ENCODE peak calls at places on chromosomes 1 and 21, in nine cellular contexts. Y is A673; T is stomach; L is CD4-positive, CD25-positive, alpha-beta regulatory T cell; I is IMR-90; D is uterus; H is colonic mucosa; A is ascending aorta; O is Karpas-422. C is an unnamed sample. For H3K4me1 and H3K27me3, the result is how much of the 10 kb centered on the place peaks cover.

GRCh38 chr1:163824006-163824405 is 502.3 kb downstream of the NUF2 start:
- DNase-seq in O (no peak), H (no peak), A (no peak), T (no peak), D (peak), I (peak), L (no peak), Y (no peak), C (no peak)

GRCh38 chr1:172585348-172585747 is 52.4 kb downstream of the SUCO start:
- DNase-seq in O (no peak), I (peak), L (no peak), H (no peak), A (no peak), D (no peak), Y (peak), T (no peak), C (no peak)

GRCh38 chr1:57683037-57683928 is 259.4 kb upstream of the DAB1 start:
- DNase-seq in Y (no peak), D (no peak), H (no peak), A (no peak), L (no peak), I (no peak), T (no peak), O (no peak), C (no peak)

GRCh38 chr1:234208791-234209190 is 164.5 kb upstream of the COA6 start:
- DNase-seq in T (no peak), L (no peak), Y (no peak), O (no peak), H (no peak), I (peak), D (no peak), A (no peak), C (no peak)

GRCh38 chr1:174976436-174977107 is 23.2 kb upstream of the CACYBP start:
- DNase-seq in O (no peak), Y (peak), L (peak), A (no peak), I (peak), H (no peak), T (no peak), D (peak), C (no peak)

GRCh38 chr1:34013136-34013535 is 149.3 kb downstream of the HMGB4 start:
- DNase-seq in L (no peak), D (no peak), I (no peak), Y (no peak), O (no peak), T (no peak), H (no peak), A (no peak), C (no peak)

GRCh38 chr1:59814180-59814900 is 409 bp upstream of the HOOK1 start:
- DNase-seq in L (peak), D (peak), Y (peak), T (peak), H (peak), O (no peak), I (no peak), A (peak), C (peak)

GRCh38 chr1:83102630-83103071 is 896.3 kb downstream of the TTLL7 start:
- DNase-seq in D (no peak), Y (peak), T (no peak), I (peak), A (no peak), O (no peak), L (no peak), H (no peak), C (no peak)

GRCh38 chr1:15799928-15800835 is 7.3 kb downstream of the UQCRHL start:
- DNase-seq in L (no peak), I (peak), D (no peak), Y (no peak), H (peak), T (peak), O (no peak), A (peak), C (peak)

GRCh38 chr1:185338719-185339622 is 21.9 kb upstream of the IVNS1ABP start:
- DNase-seq in A (no peak), D (no peak), O (no peak), Y (peak), L (peak), H (peak), T (peak), I (no peak), C (peak)

GRCh38 chr1:165828581-165829329 is 1.3 kb downstream of the UCK2 start:
- DNase-seq in L (no peak), D (peak), T (peak), A (peak), I (peak), O (peak), Y (peak), H (peak), C (peak)

GRCh38 chr1:157390646-157391045 is 161.7 kb downstream of the FCRL5 start:
- DNase-seq in A (no peak), D (no peak), I (peak), O (no peak), Y (peak), L (no peak), H (no peak), T (no peak), C (no peak)

GRCh38 chr1:65471901-65472332 is 51.4 kb downstream of the LEPR start:
- DNase-seq in T (no peak), H (no peak), L (no peak), I (no peak), Y (no peak), D (no peak), O (no peak), A (no peak), C (no peak)

GRCh38 chr1:173488001-173488400 is 10.9 kb downstream of the PRDX6 start:
- DNase-seq in A (no peak), D (no peak), L (no peak), Y (no peak), H (no peak), T (no peak), I (no peak), O (no peak), C (no peak)

GRCh38 chr1:15252547-15252835 is 5.5 kb downstream of the FHAD1 start:
- DNase-seq in A (no peak), O (no peak), Y (no peak), I (no peak), T (no peak), D (no peak), L (no peak), H (no peak), C (no peak)

GRCh38 chr1:114203722-114204121 is 50.1 kb upstream of the SYT6 start:
- DNase-seq in L (no peak), A (no peak), O (no peak), I (no peak), H (no peak), D (no peak), T (no peak), Y (no peak), C (no peak)

GRCh38 chr21:41504030-41504429 is 3.9 kb downstream of the TMPRSS2 start:
- DNase-seq in L (no peak), H (no peak), T (peak), Y (no peak), A (no peak), D (no peak), I (no peak), O (no peak), C (no peak)

GRCh38 chr1:32733573-32734321 is 31.2 kb upstream of the SYNC start:
- DNase-seq in T (no peak), L (no peak), D (no peak), H (no peak), A (no peak), I (peak), Y (no peak), O (no peak), C (no peak)

GRCh38 chr1:151326619-151327222 is 495 bp downstream of the PI4KB start:
- DNase-seq in T (peak), D (peak), O (peak), H (peak), I (peak), Y (peak), A (peak), L (peak), C (peak)

GRCh38 chr1:113978863-113979702 is at the start of gene OLFML3:
- DNase-seq in A (peak), I (peak), O (peak), D (peak), Y (peak), T (peak), L (peak), H (peak), C (peak)

GRCh38 chr1:223802602-223803001 is 43.1 kb downstream of the TP53BP2 start:
- DNase-seq in L (no peak), A (no peak), I (no peak), O (no peak), Y (no peak), D (no peak), H (no peak), T (no peak), C (no peak)

GRCh38 chr1:201459775-201460174 is 9.2 kb downstream of the PHLDA3 start:
- DNase-seq in T (no peak), D (no peak), A (no peak), H (no peak), O (no peak), Y (no peak), L (no peak), I (no peak), C (no peak)

GRCh38 chr1:235995511-235995910 is 69.4 kb downstream of the NID1 start:
- DNase-seq in H (no peak), A (peak), O (peak), I (no peak), L (no peak), Y (no peak), D (no peak), T (no peak), C (no peak)

GRCh38 chr1:87715052-87715451 is 386.4 kb downstream of the LMO4 start:
- DNase-seq in A (no peak), I (no peak), T (no peak), D (no peak), H (no peak), O (no peak), L (no peak), Y (no peak), C (no peak)

GRCh38 chr1:60345049-60345448 is 271.5 kb upstream of the C1orf87 start:
- DNase-seq in D (no peak), A (no peak), H (no peak), Y (no peak), I (no peak), L (no peak), T (no peak), O (no peak), C (no peak)

GRCh38 chr21:31837613-31838390 is 35.0 kb upstream of the HUNK start:
- DNase-seq in I (no peak), D (no peak), O (peak), T (no peak), L (no peak), H (no peak), Y (no peak), A (no peak), C (no peak)

GRCh38 chr1:67536957-67537646 is 106.9 kb upstream of the SERBP1 start:
- DNase-seq in I (no peak), D (no peak), Y (no peak), H (no peak), O (no peak), T (no peak), L (no peak), A (no peak), C (no peak)

GRCh38 chr21:33412832-33413519 is 9.8 kb downstream of the IFNGR2 start:
- DNase-seq in A (no peak), I (no peak), Y (no peak), T (peak), L (no peak), D (no peak), H (peak), O (no peak), C (no peak)

GRCh38 chr1:157520386-157520935 is 31.9 kb downstream of the FCRL5 start:
- DNase-seq in D (no peak), Y (no peak), A (no peak), H (no peak), L (no peak), O (no peak), T (no peak), I (no peak), C (no peak)

GRCh38 chr1:156154317-156154749 is 948 bp downstream of the SEMA4A start:
- DNase-seq in H (no peak), L (peak), Y (no peak), D (no peak), O (peak), I (no peak), T (peak), A (no peak), C (no peak)
- H3K4me3 ChIP-seq in H (peak), L (no peak), Y (no peak), D (no peak), O (peak), I (no peak), T (no peak), A (no peak), C (no peak)

DNA sequence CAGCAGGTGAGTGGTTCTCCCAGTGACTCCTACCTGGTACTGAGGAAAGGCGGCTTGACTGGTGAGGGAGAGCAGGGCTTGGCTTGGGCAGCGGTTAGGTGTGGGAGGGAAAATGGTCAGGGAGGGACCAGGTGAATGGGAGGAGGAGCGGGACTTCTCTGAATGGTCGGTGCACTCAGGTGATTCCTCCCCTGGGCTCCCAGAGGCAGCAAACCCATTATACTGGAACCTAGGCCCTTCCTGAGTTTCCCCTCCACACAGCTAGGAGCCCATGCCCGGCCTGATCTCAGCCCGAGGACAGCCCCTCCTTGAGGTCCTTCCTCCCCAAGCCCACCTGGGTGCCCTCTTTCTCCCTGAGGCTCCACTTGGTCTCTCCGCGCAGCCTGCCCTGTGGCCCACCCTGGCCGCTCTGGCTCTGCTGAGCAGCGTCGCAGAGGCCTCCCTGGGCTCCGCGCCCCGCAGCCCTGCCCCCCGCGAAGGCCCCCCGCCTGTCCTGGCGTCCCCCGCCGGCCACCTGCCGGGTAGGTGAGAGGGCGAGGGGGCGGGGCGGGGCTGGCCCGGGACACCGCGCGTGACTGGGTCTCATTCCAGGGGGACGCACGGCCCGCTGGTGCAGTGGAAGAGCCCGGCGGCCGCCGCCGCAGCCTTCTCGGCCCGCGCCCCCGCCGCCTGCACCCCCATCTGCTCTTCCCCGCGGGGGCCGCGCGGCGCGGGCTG is 2.3 kb downstream of the ARTN start:
- DNase-seq in Y (no peak), L (no peak), D (no peak), I (no peak), H (peak), O (no peak), A (no peak), T (peak), C (no peak)
- H3K4me1 ChIP-seq in Y (under half), L (under half), D (under half), I (under half), H (under half), O (under half), A (under half), T (under half), C (under half)

GRCh38 chr21:45170987-45171386 is 96.6 kb downstream of the ADARB1 start:
- DNase-seq in H (no peak), D (no peak), A (no peak), I (no peak), O (no peak), L (no peak), T (no peak), Y (no peak), C (no peak)
- H3K27me3 ChIP-seq in H (under half), D (under half), A (under half), I (under half), O (under half), L (under half), T (under half), Y (under half), C (under half)

GRCh38 chr1:167631386-167631941 is 1.4 kb downstream of the RCSD1 start:
- DNase-seq in Y (no peak), T (no peak), L (no peak), D (no peak), H (no peak), I (no peak), O (peak), A (no peak), C (no peak)
- H3K4me3 ChIP-seq in Y (no peak), T (peak), L (peak), D (no peak), H (peak), I (no peak), O (peak), A (peak), C (peak)

GRCh38 chr1:39272027-39272790 is 67.7 kb downstream of the MACF1 start:
- DNase-seq in A (no peak), H (no peak), D (no peak), Y (no peak), T (no peak), L (no peak), O (no peak), I (peak), C (no peak)

GRCh38 chr1:39269791-39270342 is 65.4 kb downstream of the MACF1 start:
- DNase-seq in L (peak), I (peak), H (no peak), T (no peak), O (peak), Y (no peak), A (no peak), D (peak), C (no peak)

GRCh38 chr1:39269349-39269748 is 64.9 kb downstream of the MACF1 start:
- DNase-seq in A (no peak), D (no peak), T (no peak), O (no peak), H (no peak), I (no peak), Y (no peak), L (no peak), C (no peak)

GRCh38 chr1:39268906-39269305 is 64.4 kb downstream of the MACF1 start:
- DNase-seq in H (no peak), A (no peak), O (no peak), Y (no peak), D (no peak), T (no peak), L (no peak), I (peak), C (no peak)

DNA sequence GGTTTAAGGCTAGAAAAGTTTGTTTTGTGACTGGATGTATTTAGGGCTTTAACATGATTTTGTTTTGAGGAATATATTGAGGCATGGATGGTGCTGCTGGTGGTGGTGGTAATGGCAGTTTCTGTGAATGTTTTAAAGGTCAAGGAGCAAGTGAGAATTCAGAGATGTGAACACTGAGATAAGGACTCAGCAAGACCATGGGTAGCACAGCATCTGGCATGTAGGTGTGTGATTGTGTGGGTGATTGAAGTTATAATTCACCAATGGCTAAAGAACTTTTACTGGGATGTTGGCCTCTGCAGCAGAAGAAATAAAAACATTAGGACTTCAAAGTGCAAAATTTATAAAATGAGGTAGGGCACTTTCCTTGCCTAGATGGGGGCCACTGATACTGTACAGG is 65.9 kb downstream of the MACF1 start:
- DNase-seq in L (no peak), D (no peak), Y (no peak), O (no peak), H (no peak), T (no peak), A (no peak), I (no peak), C (no peak)
- H3K4me1 ChIP-seq in L (half or more), D (under half), Y (under half), O (under half), H (under half), T (half or more), A (under half), I (under half), C (half or more)

DNA sequence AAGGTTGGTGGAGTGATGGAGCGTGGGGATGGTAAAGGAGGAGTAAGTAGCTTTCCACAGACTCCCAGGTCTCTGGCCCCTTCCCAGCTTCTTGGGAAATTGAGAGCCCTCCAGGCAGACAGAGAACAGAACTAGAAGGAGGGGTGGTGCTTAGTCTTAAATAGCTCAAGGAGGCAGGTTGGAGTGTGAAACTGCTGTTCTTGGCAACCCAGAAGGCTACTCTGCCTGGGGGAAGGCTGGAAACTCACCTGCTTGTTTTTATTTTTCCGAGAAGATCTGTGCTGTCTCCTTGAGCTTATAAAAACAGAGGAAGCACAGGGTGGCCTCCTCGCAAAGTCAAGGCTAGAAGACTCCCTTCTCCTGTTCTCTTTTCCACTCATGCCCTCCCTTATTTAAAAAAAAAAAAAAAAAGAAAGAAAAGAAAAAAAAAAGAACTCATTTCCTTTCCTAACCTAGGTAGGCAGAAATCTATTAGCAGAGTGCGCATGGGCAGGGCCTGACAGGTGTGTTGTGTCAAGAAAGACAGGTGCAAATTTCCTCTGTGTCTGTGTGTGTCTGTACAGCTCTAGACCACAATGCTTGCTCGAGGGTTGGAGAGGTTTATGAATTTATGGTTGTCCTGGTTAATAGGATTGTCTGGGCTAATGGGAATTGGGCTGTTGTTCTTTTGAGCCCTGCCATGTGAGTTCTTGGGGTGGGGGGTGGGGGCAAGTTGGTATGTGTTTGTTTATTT is 2.1 kb downstream of the PROX1 start:
- DNase-seq in H (peak), A (no peak), Y (no peak), D (peak), I (no peak), T (no peak), O (no peak), L (no peak), C (no peak)
- H3K27me3 ChIP-seq in H (under half), A (under half), Y (half or more), D (under half), I (under half), T (under half), O (under half), L (half or more), C (under half)

GRCh38 chr1:228148971-228149340 is 774 bp upstream of the GJC2 start:
- DNase-seq in T (no peak), D (no peak), I (no peak), Y (no peak), H (no peak), A (no peak), L (no peak), O (no peak), C (no peak)

GRCh38 chr1:228150021-228150457 is 309 bp downstream of the GJC2 start:
- DNase-seq in I (no peak), Y (no peak), H (peak), A (no peak), T (no peak), L (no peak), D (peak), O (no peak), C (no peak)

GRCh38 chr1:228150458-228151169 is 884 bp downstream of the GJC2 start:
- DNase-seq in I (peak), H (peak), A (no peak), L (no peak), Y (no peak), O (no peak), D (peak), T (no peak), C (peak)

GRCh38 chr1:228148196-228148861 is 1.4 kb upstream of the GJC2 start:
- DNase-seq in D (peak), O (no peak), H (no peak), Y (no peak), T (no peak), I (no peak), A (peak), L (no peak), C (no peak)

DNA sequence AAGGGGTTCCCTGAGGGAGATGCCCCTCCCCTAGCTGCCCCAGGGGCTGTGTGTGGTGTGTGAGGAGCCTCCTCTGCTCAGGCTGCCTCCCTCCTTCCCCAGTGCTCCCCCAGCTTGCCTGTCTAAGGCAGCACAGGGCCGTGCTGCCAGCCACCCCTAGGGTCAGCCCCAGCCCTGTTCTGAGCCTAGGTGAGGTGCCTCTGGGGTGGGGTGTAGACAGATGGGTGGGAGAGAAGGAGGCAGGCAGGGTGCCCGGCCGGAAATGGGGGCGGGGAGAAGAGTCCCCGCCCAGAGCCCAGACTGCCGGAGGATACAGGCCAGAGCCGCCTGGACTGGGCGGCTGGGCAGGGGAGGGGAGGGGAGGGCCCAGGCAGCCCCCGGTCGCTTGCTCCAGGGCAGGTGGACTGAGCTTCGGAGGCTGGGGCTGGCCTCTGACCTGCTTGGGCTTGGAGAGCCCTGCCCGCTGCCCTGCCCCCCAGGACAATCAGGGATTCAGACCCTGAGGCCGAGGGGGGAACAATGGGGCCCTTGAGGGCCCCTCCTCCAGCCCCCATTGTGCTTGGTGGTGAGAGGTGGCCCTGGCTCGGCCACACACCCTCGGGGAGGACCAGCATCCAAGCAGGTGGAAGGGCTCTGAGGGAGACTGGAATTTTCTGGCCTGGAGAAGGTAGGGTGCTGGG is at the start of gene GJC2:
- DNase-seq in O (no peak), L (no peak), D (peak), A (no peak), Y (no peak), T (no peak), H (no peak), I (peak), C (peak)
- H3K4me3 ChIP-seq in O (no peak), L (no peak), D (peak), A (no peak), Y (no peak), T (peak), H (no peak), I (no peak), C (no peak)

C was measured in tibial artery.